ENCODE peak calls at places on chromosomes 3 and 15, in eight cellular contexts. C is iris pigment epithelial cell; S is NCI-H1092 treated with DMSO at 0.1 percent for 48 hours; B is stimulated activated CD8-positive, alpha-beta memory T cell treated with anti-CD3 and anti-CD28 coated beads, Interleukin-4, amount 100 ng/mL, for 1 hour; X is GM12865; L is fibroblast of mammary gland; H is NCI-H2029 treated with DMSO at 0.1 percent for 48 hours; E is progenitor cell of endocrine pancreas. W is an unnamed sample.

GRCh38 chr3:147701195-147701594 is 292.0 kb downstream of the ZIC1 start:
- DNase-seq in C (no peak), S (no peak), B (no peak), X (no peak), L (peak), H (no peak), E (no peak), W (no peak)

GRCh38 chr3:185328324-185329004 is 34.5 kb upstream of the MAP3K13 start:
- DNase-seq in C (peak), S (no peak), B (no peak), X (no peak), L (no peak), H (no peak), E (no peak), W (no peak)

GRCh38 chr3:67804089-67804488 is 149.7 kb upstream of the SUCLG2 start:
- DNase-seq in C (peak), S (no peak), B (no peak), X (no peak), L (no peak), H (no peak), E (no peak), W (no peak)

GRCh38 chr3:98013428-98014349 is 21.4 kb downstream of the GABRR3 start:
- DNase-seq in C (peak), S (no peak), B (no peak), X (no peak), L (peak), H (no peak), E (no peak), W (no peak)

GRCh38 chr3:39260318-39260717 is 19.5 kb downstream of the CX3CR1 start:
- DNase-seq in C (no peak), S (no peak), B (no peak), X (no peak), L (no peak), H (no peak), E (no peak), W (no peak)

GRCh38 chr3:111338059-111338698 is 203.8 kb upstream of the CD96 start:
- DNase-seq in C (peak), S (peak), B (no peak), X (peak), L (peak), H (peak), E (peak), W (no peak)

GRCh38 chr3:93910085-93910484 is 63.6 kb downstream of the PROS1 start:
- DNase-seq in C (peak), S (no peak), B (no peak), X (no peak), L (peak), H (no peak), E (no peak), W (no peak)

GRCh38 chr3:168336276-168336675 is 240.6 kb upstream of the GOLIM4 start:
- DNase-seq in C (no peak), S (no peak), B (no peak), X (no peak), L (no peak), H (no peak), E (no peak), W (no peak)

GRCh38 chr15:51678081-51678480 is 3.2 kb upstream of the SCG3 start:
- DNase-seq in C (no peak), S (no peak), B (no peak), X (no peak), L (peak), H (no peak), E (no peak), W (no peak)

GRCh38 chr3:67462185-67462584 is 192.2 kb downstream of the SUCLG2 start:
- DNase-seq in C (peak), S (no peak), B (no peak), X (no peak), L (no peak), H (no peak), E (no peak), W (no peak)

GRCh38 chr3:194333212-194333980 is 17.7 kb downstream of the CPN2 start:
- DNase-seq in C (peak), S (no peak), B (peak), X (peak), L (peak), H (no peak), E (peak), W (no peak)

GRCh38 chr3:53730565-53730964 is 115.7 kb downstream of the CHDH start:
- DNase-seq in C (peak), S (peak), B (no peak), X (no peak), L (peak), H (no peak), E (no peak), W (peak)

GRCh38 chr15:95644476-95644875 is 686.0 kb upstream of the NR2F2 start:
- DNase-seq in C (no peak), S (no peak), B (no peak), X (no peak), L (peak), H (no peak), E (no peak), W (no peak)

GRCh38 chr15:90264649-90265048 is 823 bp upstream of the NGRN start:
- DNase-seq in C (no peak), S (no peak), B (no peak), X (peak), L (no peak), H (no peak), E (no peak), W (no peak)

GRCh38 chr3:52333869-52334557 is 17.9 kb downstream of the DNAH1 start:
- DNase-seq in C (no peak), S (no peak), B (no peak), X (no peak), L (peak), H (no peak), E (no peak), W (no peak)

GRCh38 chr3:110583373-110583935 is 488.2 kb upstream of the NECTIN3 start:
- DNase-seq in C (no peak), S (no peak), B (no peak), X (no peak), L (peak), H (no peak), E (no peak), W (no peak)

GRCh38 chr15:48712546-48712945 is 67.0 kb upstream of the FBN1 start:
- DNase-seq in C (no peak), S (no peak), B (no peak), X (no peak), L (no peak), H (no peak), E (no peak), W (no peak)

GRCh38 chr3:192336286-192336685 is 391.1 kb downstream of the FGF12 start:
- DNase-seq in C (no peak), S (no peak), B (no peak), X (no peak), L (no peak), H (no peak), E (no peak), W (no peak)

GRCh38 chr3:172272699-172273098 is 175.6 kb downstream of the GHSR start:
- DNase-seq in C (peak), S (no peak), B (no peak), X (no peak), L (peak), H (no peak), E (no peak), W (no peak)

GRCh38 chr3:134594236-134594825 is 56.5 kb downstream of the KY start:
- DNase-seq in C (no peak), S (peak), B (no peak), X (no peak), L (peak), H (no peak), E (no peak), W (no peak)

GRCh38 chr3:134373942-134374790 is at the start of gene AMOTL2:
- DNase-seq in C (peak), S (peak), B (no peak), X (no peak), L (peak), H (no peak), E (peak), W (peak)

GRCh38 chr3:32973982-32974381 is 22.5 kb downstream of the CCR4 start:
- DNase-seq in C (peak), S (no peak), B (no peak), X (peak), L (peak), H (no peak), E (no peak), W (no peak)

GRCh38 chr3:14839236-14839635 is 20.5 kb downstream of the FGD5 start:
- DNase-seq in C (no peak), S (no peak), B (no peak), X (peak), L (no peak), H (no peak), E (no peak), W (no peak)

GRCh38 chr15:73873889-73874511 is 636 bp downstream of the TBC1D21 start:
- DNase-seq in C (peak), S (peak), B (no peak), X (peak), L (peak), H (no peak), E (no peak), W (no peak)